ENCODE peak calls at places on chromosome 14, in seven cellular contexts. One of them, this sample, is unnamed.

GRCh38 chr14:86221755-86222154 is 691.8 kb downstream of the FLRT2 start:
- DNase-seq in activated naive CD4-positive, alpha-beta T cell: no peak
- DNase-seq in T-cell: no peak
- DNase-seq in GM03348: no peak
- DNase-seq in WTC11: no peak
- DNase-seq in hippocampal formation: no peak
- DNase-seq in activated T-helper 9 cell treated with anti-CD3 and anti-CD28 coated beads, Interleukin-2, amount 50 U/mL, for 16 hours: no peak
- DNase-seq in this sample: no peak

GRCh38 chr14:74583689-74584434 is 28.2 kb downstream of the LTBP2 start:
- DNase-seq in T-cell: no peak
- DNase-seq in WTC11: no peak
- DNase-seq in GM03348: peak; percentile 61
- DNase-seq in hippocampal formation: no peak
- DNase-seq in activated T-helper 9 cell treated with anti-CD3 and anti-CD28 coated beads, Interleukin-2, amount 50 U/mL, for 16 hours: no peak
- DNase-seq in activated naive CD4-positive, alpha-beta T cell: no peak
- DNase-seq in this sample: peak; percentile 79

GRCh38 chr14:106691601-106692291 is 1165.4 kb downstream of the TMEM121 start:
- DNase-seq in activated naive CD4-positive, alpha-beta T cell: peak; percentile 29
- DNase-seq in hippocampal formation: no peak
- DNase-seq in GM03348: no peak
- DNase-seq in T-cell: peak; percentile 49
- DNase-seq in activated T-helper 9 cell treated with anti-CD3 and anti-CD28 coated beads, Interleukin-2, amount 50 U/mL, for 16 hours: peak; percentile 36
- DNase-seq in WTC11: peak; percentile 15
- DNase-seq in this sample: no peak

GRCh38 chr14:102554835-102555819 is 37.3 kb upstream of the RCOR1 start:
- DNase-seq in T-cell: peak; percentile 54
- DNase-seq in activated naive CD4-positive, alpha-beta T cell: peak; percentile 52
- DNase-seq in GM03348: peak; percentile 67
- DNase-seq in hippocampal formation: no peak
- DNase-seq in activated T-helper 9 cell treated with anti-CD3 and anti-CD28 coated beads, Interleukin-2, amount 50 U/mL, for 16 hours: peak; percentile 39
- DNase-seq in WTC11: peak; percentile 75
- DNase-seq in this sample: peak; percentile 60

GRCh38 chr14:32710351-32711102 is 228.2 kb upstream of the NPAS3 start:
- DNase-seq in GM03348: no peak
- DNase-seq in activated naive CD4-positive, alpha-beta T cell: no peak
- DNase-seq in activated T-helper 9 cell treated with anti-CD3 and anti-CD28 coated beads, Interleukin-2, amount 50 U/mL, for 16 hours: no peak
- DNase-seq in WTC11: no peak
- DNase-seq in hippocampal formation: peak; percentile 53
- DNase-seq in T-cell: no peak
- DNase-seq in this sample: no peak

GRCh38 chr14:69049675-69050074 is 70.6 kb upstream of the ACTN1 start:
- DNase-seq in WTC11: no peak
- DNase-seq in activated naive CD4-positive, alpha-beta T cell: no peak
- DNase-seq in hippocampal formation: no peak
- DNase-seq in GM03348: peak; percentile 75
- DNase-seq in activated T-helper 9 cell treated with anti-CD3 and anti-CD28 coated beads, Interleukin-2, amount 50 U/mL, for 16 hours: no peak
- DNase-seq in T-cell: no peak
- DNase-seq in this sample: no peak

GRCh38 chr14:92513204-92513965 is at the start of gene RIN3:
- DNase-seq in hippocampal formation: no peak
- DNase-seq in activated T-helper 9 cell treated with anti-CD3 and anti-CD28 coated beads, Interleukin-2, amount 50 U/mL, for 16 hours: peak; percentile 13
- DNase-seq in GM03348: peak; percentile 76
- DNase-seq in T-cell: peak; percentile 44
- DNase-seq in WTC11: peak; percentile 67
- DNase-seq in activated naive CD4-positive, alpha-beta T cell: peak; percentile 43
- DNase-seq in this sample: peak; percentile 83

GRCh38 chr14:51616724-51617409 is 34.8 kb upstream of the FRMD6 start:
- DNase-seq in activated naive CD4-positive, alpha-beta T cell: no peak
- DNase-seq in WTC11: no peak
- DNase-seq in activated T-helper 9 cell treated with anti-CD3 and anti-CD28 coated beads, Interleukin-2, amount 50 U/mL, for 16 hours: no peak
- DNase-seq in hippocampal formation: no peak
- DNase-seq in GM03348: peak; percentile 55
- DNase-seq in T-cell: no peak
- DNase-seq in this sample: peak; percentile 95

GRCh38 chr14:97329701-97330100 is 532.5 kb downstream of the VRK1 start:
- DNase-seq in hippocampal formation: no peak
- DNase-seq in GM03348: no peak
- DNase-seq in T-cell: no peak
- DNase-seq in activated T-helper 9 cell treated with anti-CD3 and anti-CD28 coated beads, Interleukin-2, amount 50 U/mL, for 16 hours: no peak
- DNase-seq in activated naive CD4-positive, alpha-beta T cell: no peak
- DNase-seq in WTC11: no peak
- DNase-seq in this sample: peak; percentile 70

GRCh38 chr14:105204206-105204930 is 23.3 kb upstream of the NUDT14 start:
- DNase-seq in T-cell: no peak
- DNase-seq in activated naive CD4-positive, alpha-beta T cell: no peak
- DNase-seq in GM03348: peak; percentile 54
- DNase-seq in WTC11: no peak
- DNase-seq in hippocampal formation: peak; percentile 36
- DNase-seq in activated T-helper 9 cell treated with anti-CD3 and anti-CD28 coated beads, Interleukin-2, amount 50 U/mL, for 16 hours: no peak
- DNase-seq in this sample: peak; percentile 42

GRCh38 chr14:56244138-56244789 is 126.1 kb downstream of the PELI2 start:
- DNase-seq in WTC11: no peak
- DNase-seq in GM03348: peak; percentile 74
- DNase-seq in T-cell: no peak
- DNase-seq in activated naive CD4-positive, alpha-beta T cell: no peak
- DNase-seq in hippocampal formation: no peak
- DNase-seq in activated T-helper 9 cell treated with anti-CD3 and anti-CD28 coated beads, Interleukin-2, amount 50 U/mL, for 16 hours: no peak
- DNase-seq in this sample: peak; percentile 81

GRCh38 chr14:71103662-71104484 is 196.6 kb downstream of the PCNX1 start:
- DNase-seq in T-cell: peak; percentile 17
- DNase-seq in hippocampal formation: peak; percentile 47
- DNase-seq in activated naive CD4-positive, alpha-beta T cell: no peak
- DNase-seq in GM03348: peak; percentile 71
- DNase-seq in WTC11: no peak
- DNase-seq in activated T-helper 9 cell treated with anti-CD3 and anti-CD28 coated beads, Interleukin-2, amount 50 U/mL, for 16 hours: no peak
- DNase-seq in this sample: peak; percentile 73

GRCh38 chr14:77055981-77056380 is 27.5 kb upstream of the IRF2BPL start:
- DNase-seq in WTC11: no peak
- DNase-seq in activated T-helper 9 cell treated with anti-CD3 and anti-CD28 coated beads, Interleukin-2, amount 50 U/mL, for 16 hours: no peak
- DNase-seq in activated naive CD4-positive, alpha-beta T cell: no peak
- DNase-seq in hippocampal formation: no peak
- DNase-seq in T-cell: no peak
- DNase-seq in GM03348: no peak
- DNase-seq in this sample: no peak

GRCh38 chr14:59343585-59343984 is 121.6 kb downstream of the GPR135 start:
- DNase-seq in activated naive CD4-positive, alpha-beta T cell: no peak
- DNase-seq in hippocampal formation: no peak
- DNase-seq in activated T-helper 9 cell treated with anti-CD3 and anti-CD28 coated beads, Interleukin-2, amount 50 U/mL, for 16 hours: no peak
- DNase-seq in T-cell: no peak
- DNase-seq in WTC11: no peak
- DNase-seq in GM03348: no peak
- DNase-seq in this sample: peak; percentile 62

GRCh38 chr14:34684578-34684977 is 29.8 kb downstream of the CFL2 start:
- DNase-seq in WTC11: no peak
- DNase-seq in GM03348: no peak
- DNase-seq in activated T-helper 9 cell treated with anti-CD3 and anti-CD28 coated beads, Interleukin-2, amount 50 U/mL, for 16 hours: no peak
- DNase-seq in hippocampal formation: no peak
- DNase-seq in T-cell: no peak
- DNase-seq in activated naive CD4-positive, alpha-beta T cell: no peak
- DNase-seq in this sample: no peak

GRCh38 chr14:52417139-52417538 is 103.0 kb downstream of the PTGER2 start:
- DNase-seq in activated naive CD4-positive, alpha-beta T cell: no peak
- DNase-seq in activated T-helper 9 cell treated with anti-CD3 and anti-CD28 coated beads, Interleukin-2, amount 50 U/mL, for 16 hours: no peak
- DNase-seq in GM03348: no peak
- DNase-seq in T-cell: no peak
- DNase-seq in hippocampal formation: no peak
- DNase-seq in WTC11: no peak
- DNase-seq in this sample: no peak

GRCh38 chr14:24262821-24263733 is at the start of gene TGM1:
- DNase-seq in WTC11: no peak
- DNase-seq in activated naive CD4-positive, alpha-beta T cell: no peak
- DNase-seq in T-cell: no peak
- DNase-seq in GM03348: no peak
- DNase-seq in activated T-helper 9 cell treated with anti-CD3 and anti-CD28 coated beads, Interleukin-2, amount 50 U/mL, for 16 hours: no peak
- DNase-seq in hippocampal formation: no peak
- DNase-seq in this sample: no peak

GRCh38 chr14:50860478-50861086 is 11.3 kb upstream of the ABHD12B start:
- DNase-seq in WTC11: peak; percentile 94
- DNase-seq in T-cell: peak; percentile 89
- DNase-seq in hippocampal formation: peak; percentile 84
- DNase-seq in GM03348: peak; percentile 85
- DNase-seq in activated naive CD4-positive, alpha-beta T cell: peak; percentile 83
- DNase-seq in activated T-helper 9 cell treated with anti-CD3 and anti-CD28 coated beads, Interleukin-2, amount 50 U/mL, for 16 hours: peak; percentile 80
- DNase-seq in this sample: peak; percentile 88

GRCh38 chr14:101503431-101504095 is 57.7 kb upstream of the DIO3 start:
- DNase-seq in activated T-helper 9 cell treated with anti-CD3 and anti-CD28 coated beads, Interleukin-2, amount 50 U/mL, for 16 hours: no peak
- DNase-seq in T-cell: no peak
- DNase-seq in GM03348: no peak
- DNase-seq in activated naive CD4-positive, alpha-beta T cell: no peak
- DNase-seq in hippocampal formation: no peak
- DNase-seq in WTC11: peak; percentile 4
- DNase-seq in this sample: no peak

GRCh38 chr14:67539116-67539515 is 6.0 kb downstream of the PLEKHH1 start:
- DNase-seq in activated T-helper 9 cell treated with anti-CD3 and anti-CD28 coated beads, Interleukin-2, amount 50 U/mL, for 16 hours: no peak
- DNase-seq in WTC11: no peak
- DNase-seq in hippocampal formation: peak; percentile 93
- DNase-seq in activated naive CD4-positive, alpha-beta T cell: no peak
- DNase-seq in T-cell: no peak
- DNase-seq in GM03348: no peak
- DNase-seq in this sample: no peak

GRCh38 chr14:29814153-29815057 is 113.2 kb downstream of the PRKD1 start:
- DNase-seq in T-cell: no peak
- DNase-seq in activated T-helper 9 cell treated with anti-CD3 and anti-CD28 coated beads, Interleukin-2, amount 50 U/mL, for 16 hours: no peak
- DNase-seq in hippocampal formation: peak; percentile 71
- DNase-seq in activated naive CD4-positive, alpha-beta T cell: no peak
- DNase-seq in WTC11: no peak
- DNase-seq in GM03348: no peak
- DNase-seq in this sample: peak; percentile 89

GRCh38 chr14:68509188-68509953 is 283.5 kb downstream of the ZFP36L1 start:
- DNase-seq in WTC11: no peak
- DNase-seq in activated T-helper 9 cell treated with anti-CD3 and anti-CD28 coated beads, Interleukin-2, amount 50 U/mL, for 16 hours: no peak
- DNase-seq in hippocampal formation: no peak
- DNase-seq in activated naive CD4-positive, alpha-beta T cell: no peak
- DNase-seq in T-cell: no peak
- DNase-seq in GM03348: no peak
- DNase-seq in this sample: peak; percentile 32

GRCh38 chr14:53850714-53851296 is 105.8 kb downstream of the BMP4 start:
- DNase-seq in hippocampal formation: no peak
- DNase-seq in activated naive CD4-positive, alpha-beta T cell: no peak
- DNase-seq in T-cell: no peak
- DNase-seq in activated T-helper 9 cell treated with anti-CD3 and anti-CD28 coated beads, Interleukin-2, amount 50 U/mL, for 16 hours: no peak
- DNase-seq in WTC11: no peak
- DNase-seq in GM03348: peak; percentile 13
- DNase-seq in this sample: peak; percentile 75

GRCh38 chr14:88521818-88522217 is 33.0 kb downstream of the PTPN21 start:
- DNase-seq in activated T-helper 9 cell treated with anti-CD3 and anti-CD28 coated beads, Interleukin-2, amount 50 U/mL, for 16 hours: no peak
- DNase-seq in activated naive CD4-positive, alpha-beta T cell: no peak
- DNase-seq in GM03348: peak; percentile 39
- DNase-seq in WTC11: no peak
- DNase-seq in hippocampal formation: no peak
- DNase-seq in T-cell: no peak
- DNase-seq in this sample: peak; percentile 4

GRCh38 chr14:64910847-64911495 is 3.3 kb upstream of the CHURC1 start:
- DNase-seq in GM03348: peak; percentile 48
- DNase-seq in activated naive CD4-positive, alpha-beta T cell: no peak
- DNase-seq in hippocampal formation: no peak
- DNase-seq in T-cell: no peak
- DNase-seq in activated T-helper 9 cell treated with anti-CD3 and anti-CD28 coated beads, Interleukin-2, amount 50 U/mL, for 16 hours: no peak
- DNase-seq in WTC11: no peak
- DNase-seq in this sample: peak; percentile 49

GRCh38 chr14:91227183-91227628 is 17.3 kb downstream of the GPR68 start:
- DNase-seq in T-cell: no peak
- DNase-seq in activated naive CD4-positive, alpha-beta T cell: no peak
- DNase-seq in WTC11: no peak
- DNase-seq in GM03348: no peak
- DNase-seq in activated T-helper 9 cell treated with anti-CD3 and anti-CD28 coated beads, Interleukin-2, amount 50 U/mL, for 16 hours: no peak
- DNase-seq in hippocampal formation: no peak
- DNase-seq in this sample: no peak

GRCh38 chr14:67618617-67619063 is 1.1 kb upstream of the ARG2 start:
- DNase-seq in hippocampal formation: peak; percentile 66
- DNase-seq in WTC11: no peak
- DNase-seq in activated T-helper 9 cell treated with anti-CD3 and anti-CD28 coated beads, Interleukin-2, amount 50 U/mL, for 16 hours: no peak
- DNase-seq in T-cell: peak; percentile 49
- DNase-seq in activated naive CD4-positive, alpha-beta T cell: no peak
- DNase-seq in GM03348: peak; percentile 83
- DNase-seq in this sample: peak; percentile 82

GRCh38 chr14:65179918-65180724 is 77.8 kb upstream of the MAX start:
- DNase-seq in activated naive CD4-positive, alpha-beta T cell: no peak
- DNase-seq in activated T-helper 9 cell treated with anti-CD3 and anti-CD28 coated beads, Interleukin-2, amount 50 U/mL, for 16 hours: peak; percentile 24
- DNase-seq in WTC11: no peak
- DNase-seq in GM03348: peak; percentile 84
- DNase-seq in T-cell: no peak
- DNase-seq in hippocampal formation: no peak
- DNase-seq in this sample: peak; percentile 90

GRCh38 chr14:51602176-51602759 is 49.4 kb upstream of the FRMD6 start:
- DNase-seq in WTC11: no peak
- DNase-seq in activated naive CD4-positive, alpha-beta T cell: no peak
- DNase-seq in GM03348: no peak
- DNase-seq in hippocampal formation: no peak
- DNase-seq in activated T-helper 9 cell treated with anti-CD3 and anti-CD28 coated beads, Interleukin-2, amount 50 U/mL, for 16 hours: no peak
- DNase-seq in T-cell: no peak
- DNase-seq in this sample: no peak

GRCh38 chr14:92874961-92875360 is 48.0 kb upstream of the CHGA start:
- DNase-seq in hippocampal formation: no peak
- DNase-seq in activated naive CD4-positive, alpha-beta T cell: no peak
- DNase-seq in activated T-helper 9 cell treated with anti-CD3 and anti-CD28 coated beads, Interleukin-2, amount 50 U/mL, for 16 hours: no peak
- DNase-seq in GM03348: no peak
- DNase-seq in WTC11: no peak
- DNase-seq in T-cell: no peak
- DNase-seq in this sample: no peak

GRCh38 chr14:92586001-92586947 is 72.7 kb downstream of the RIN3 start:
- DNase-seq in T-cell: no peak
- DNase-seq in hippocampal formation: no peak
- DNase-seq in activated T-helper 9 cell treated with anti-CD3 and anti-CD28 coated beads, Interleukin-2, amount 50 U/mL, for 16 hours: no peak
- DNase-seq in WTC11: no peak
- DNase-seq in GM03348: peak; percentile 84
- DNase-seq in activated naive CD4-positive, alpha-beta T cell: no peak
- DNase-seq in this sample: peak; percentile 93

GRCh38 chr14:92951912-92952471 is 29.0 kb downstream of the CHGA start:
- DNase-seq in T-cell: peak; percentile 79
- DNase-seq in WTC11: peak; percentile 84
- DNase-seq in activated T-helper 9 cell treated with anti-CD3 and anti-CD28 coated beads, Interleukin-2, amount 50 U/mL, for 16 hours: peak; percentile 67
- DNase-seq in activated naive CD4-positive, alpha-beta T cell: peak; percentile 74
- DNase-seq in hippocampal formation: peak; percentile 84
- DNase-seq in GM03348: peak; percentile 95
- DNase-seq in this sample: peak; percentile 85

GRCh38 chr14:102819176-102819628 is 42.0 kb downstream of the TRAF3 start:
- DNase-seq in hippocampal formation: no peak
- DNase-seq in activated naive CD4-positive, alpha-beta T cell: no peak
- DNase-seq in activated T-helper 9 cell treated with anti-CD3 and anti-CD28 coated beads, Interleukin-2, amount 50 U/mL, for 16 hours: peak; percentile 68
- DNase-seq in GM03348: no peak
- DNase-seq in T-cell: peak; percentile 32
- DNase-seq in WTC11: no peak
- DNase-seq in this sample: no peak

GRCh38 chr14:36647827-36648753 is 13.6 kb upstream of the PAX9 start:
- DNase-seq in T-cell: no peak
- DNase-seq in activated naive CD4-positive, alpha-beta T cell: no peak
- DNase-seq in GM03348: peak; percentile 78
- DNase-seq in activated T-helper 9 cell treated with anti-CD3 and anti-CD28 coated beads, Interleukin-2, amount 50 U/mL, for 16 hours: no peak
- DNase-seq in hippocampal formation: no peak
- DNase-seq in WTC11: peak; percentile 70
- DNase-seq in this sample: peak; percentile 71

GRCh38 chr14:63438065-63438757 is 105.0 kb downstream of the PPP2R5E start:
- DNase-seq in GM03348: peak; percentile 88
- DNase-seq in activated naive CD4-positive, alpha-beta T cell: no peak
- DNase-seq in WTC11: no peak
- DNase-seq in hippocampal formation: no peak
- DNase-seq in activated T-helper 9 cell treated with anti-CD3 and anti-CD28 coated beads, Interleukin-2, amount 50 U/mL, for 16 hours: no peak
- DNase-seq in T-cell: no peak
- DNase-seq in this sample: peak; percentile 95

GRCh38 chr14:101838476-101838875 is 77.0 kb downstream of the PPP2R5C start:
- DNase-seq in T-cell: no peak
- DNase-seq in activated naive CD4-positive, alpha-beta T cell: no peak
- DNase-seq in GM03348: no peak
- DNase-seq in hippocampal formation: no peak
- DNase-seq in WTC11: no peak
- DNase-seq in activated T-helper 9 cell treated with anti-CD3 and anti-CD28 coated beads, Interleukin-2, amount 50 U/mL, for 16 hours: no peak
- DNase-seq in this sample: no peak